ENCODE peak calls at places on chromosomes 7 and 10, in eight cellular contexts. V, T, J, Z, G, D, C and Q are unnamed samples.
A peak's percentile ranks its signal among the peaks of the same experiment; 100 is the strongest.

GRCh38 chr7:16114633-16115032 is 306.7 kb downstream of the CRPPA start:
- DNase-seq in V (no peak), T (peak; percentile 18), J (no peak), Z (peak; percentile 39), G (peak; percentile 27), D (no peak), C (no peak), Q (no peak)

GRCh38 chr10:8183241-8183704 is 128.8 kb downstream of the GATA3 start:
- DNase-seq in V (peak; percentile 21), T (no peak), J (no peak), Z (peak; percentile 70), G (no peak), D (no peak), C (peak; percentile 74), Q (no peak)

GRCh38 chr10:69769395-69769989 is 32.2 kb upstream of the COL13A1 start:
- DNase-seq in V (no peak), T (peak; percentile 33), J (no peak), Z (peak; percentile 90), G (peak; percentile 75), D (peak; percentile 71), C (peak; percentile 89), Q (peak; percentile 73)

GRCh38 chr7:1918063-1918645 is 248.1 kb downstream of the ELFN1 start:
- DNase-seq in V (no peak), T (no peak), J (no peak), Z (no peak), G (no peak), D (no peak), C (no peak), Q (no peak)

GRCh38 chr7:18109762-18110161 is 82.1 kb upstream of the PRPS1L1 start:
- DNase-seq in V (no peak), T (peak; percentile 28), J (no peak), Z (peak; percentile 50), G (no peak), D (no peak), C (peak; percentile 39), Q (no peak)

GRCh38 chr10:14507156-14507555 is 176.4 kb upstream of the FRMD4A start:
- DNase-seq in V (no peak), T (no peak), J (no peak), Z (no peak), G (no peak), D (no peak), C (no peak), Q (no peak)

GRCh38 chr10:43809211-43809930 is 160.7 kb upstream of the ZNF32 start:
- DNase-seq in V (no peak), T (peak; percentile 93), J (no peak), Z (peak; percentile 95), G (peak; percentile 88), D (peak; percentile 77), C (peak; percentile 82), Q (peak; percentile 57)

GRCh38 chr7:150380463-150380862 is 1.3 kb downstream of the ZNF775 start:
- DNase-seq in V (peak; percentile 74), T (no peak), J (no peak), Z (no peak), G (no peak), D (no peak), C (no peak), Q (no peak)

GRCh38 chr7:134031835-134032617 is 95.1 kb upstream of the LRGUK start:
- DNase-seq in V (no peak), T (no peak), J (peak; percentile 36), Z (no peak), G (no peak), D (no peak), C (peak; percentile 17), Q (no peak)

GRCh38 chr10:103476046-103476768 is 2.8 kb downstream of the CALHM3 start:
- DNase-seq in V (no peak), T (no peak), J (no peak), Z (no peak), G (no peak), D (no peak), C (no peak), Q (no peak)

GRCh38 chr7:19558527-19558926 is 150.3 kb downstream of the POLR1F start:
- DNase-seq in V (no peak), T (no peak), J (no peak), Z (peak; percentile 65), G (no peak), D (no peak), C (peak; percentile 52), Q (no peak)

GRCh38 chr10:129966831-129967578 is 2.9 kb upstream of the EBF3 start:
- DNase-seq in V (no peak), T (no peak), J (no peak), Z (no peak), G (no peak), D (no peak), C (no peak), Q (no peak)

GRCh38 chr7:37031571-37032257 is 307.4 kb upstream of the AOAH start:
- DNase-seq in V (no peak), T (peak; percentile 100), J (no peak), Z (peak; percentile 100), G (peak; percentile 99), D (peak; percentile 94), C (peak; percentile 100), Q (peak; percentile 100)

GRCh38 chr7:117014673-117015133 is 61.4 kb downstream of the ST7 start:
- DNase-seq in V (no peak), T (peak; percentile 41), J (peak; percentile 62), Z (no peak), G (no peak), D (no peak), C (peak; percentile 84), Q (no peak)

GRCh38 chr10:77782328-77783061 is 144.1 kb downstream of the DLG5 start:
- DNase-seq in V (no peak), T (no peak), J (no peak), Z (no peak), G (no peak), D (no peak), C (no peak), Q (no peak)

GRCh38 chr7:45162311-45162845 is 4.8 kb downstream of the RAMP3 start:
- DNase-seq in V (no peak), T (no peak), J (no peak), Z (no peak), G (no peak), D (no peak), C (no peak), Q (no peak)

GRCh38 chr10:78353636-78354035 is 320.0 kb downstream of the RPS24 start:
- DNase-seq in V (no peak), T (no peak), J (no peak), Z (no peak), G (no peak), D (no peak), C (no peak), Q (no peak)

GRCh38 chr7:140639366-140640053 is 1.1 kb downstream of the DENND2A start:
- DNase-seq in V (no peak), T (no peak), J (no peak), Z (peak; percentile 73), G (no peak), D (no peak), C (peak; percentile 51), Q (no peak)

GRCh38 chr7:151735854-151736402 is 141.0 kb downstream of the PRKAG2 start:
- DNase-seq in V (no peak), T (no peak), J (peak; percentile 56), Z (no peak), G (no peak), D (no peak), C (no peak), Q (no peak)

GRCh38 chr10:28986856-28987255 is 302.0 kb upstream of the LYZL1 start:
- DNase-seq in V (no peak), T (no peak), J (no peak), Z (no peak), G (no peak), D (no peak), C (no peak), Q (no peak)

GRCh38 chr10:75353183-75353582 is 48.4 kb downstream of the ZNF503 start:
- DNase-seq in V (no peak), T (no peak), J (no peak), Z (no peak), G (no peak), D (no peak), C (no peak), Q (no peak)

GRCh38 chr7:141484907-141485306 is 66.3 kb upstream of the AGK start:
- DNase-seq in V (no peak), T (no peak), J (no peak), Z (no peak), G (no peak), D (no peak), C (no peak), Q (no peak)

GRCh38 chr10:131233611-131234258 is 77.8 kb downstream of the TCERG1L start:
- DNase-seq in V (no peak), T (no peak), J (no peak), Z (no peak), G (no peak), D (no peak), C (no peak), Q (no peak)

GRCh38 chr10:5970066-5970465 is 7.3 kb downstream of the IL15RA start:
- DNase-seq in V (no peak), T (no peak), J (no peak), Z (no peak), G (no peak), D (no peak), C (no peak), Q (no peak)

GRCh38 chr10:30456262-30456661 is 22.3 kb downstream of the MAP3K8 start:
- DNase-seq in V (no peak), T (no peak), J (no peak), Z (no peak), G (no peak), D (no peak), C (no peak), Q (no peak)

GRCh38 chr10:35636942-35637341 is 5.2 kb downstream of the FZD8 start:
- DNase-seq in V (no peak), T (no peak), J (no peak), Z (no peak), G (no peak), D (no peak), C (no peak), Q (no peak)